ENCODE peak calls at places on chromosomes 12 and 14, in four cellular contexts. One of them, this sample, is unnamed.

GRCh38 chr12:46608431-46609280 is 217.1 kb downstream of the SLC38A4 start:
- DNase-seq in stomach: no peak
- DNase-seq in GM12878: no peak
- DNase-seq in transverse colon: no peak
- DNase-seq in this sample: no peak

GRCh38 chr12:1777798-1778197 is 42.6 kb upstream of the LRTM2 start:
- DNase-seq in stomach: no peak
- DNase-seq in GM12878: no peak
- DNase-seq in transverse colon: no peak
- DNase-seq in this sample: no peak

GRCh38 chr12:16359512-16360491 is 12.4 kb downstream of the MGST1 start:
- DNase-seq in stomach: peak
- DNase-seq in GM12878: no peak
- DNase-seq in transverse colon: peak
- DNase-seq in this sample: peak

GRCh38 chr14:35046751-35047536 is 872 bp downstream of the FAM177A1 start:
- DNase-seq in stomach: peak
- DNase-seq in GM12878: no peak
- DNase-seq in transverse colon: peak
- DNase-seq in this sample: no peak

GRCh38 chr14:64823305-64823985 is 56.3 kb downstream of the SPTB start:
- DNase-seq in stomach: peak
- DNase-seq in GM12878: no peak
- DNase-seq in transverse colon: peak
- DNase-seq in this sample: peak

GRCh38 chr12:124720687-124721500 is 142.8 kb downstream of the SCARB1 start:
- DNase-seq in stomach: peak
- DNase-seq in GM12878: no peak
- DNase-seq in transverse colon: peak
- DNase-seq in this sample: no peak

GRCh38 chr12:21276826-21277225 is 57.9 kb downstream of the SLCO1A2 start:
- DNase-seq in stomach: no peak
- DNase-seq in GM12878: no peak
- DNase-seq in transverse colon: no peak
- DNase-seq in this sample: peak

GRCh38 chr14:99173086-99173485 is 98.9 kb downstream of the BCL11B start:
- DNase-seq in stomach: peak
- DNase-seq in GM12878: no peak
- DNase-seq in transverse colon: no peak
- DNase-seq in this sample: no peak

GRCh38 chr14:94545131-94545841 is 16.0 kb upstream of the SERPINA4 start:
- DNase-seq in stomach: no peak
- DNase-seq in GM12878: no peak
- DNase-seq in transverse colon: no peak
- DNase-seq in this sample: no peak

GRCh38 chr12:106629797-106630669 is 47.2 kb downstream of the RFX4 start:
- DNase-seq in stomach: no peak
- DNase-seq in GM12878: no peak
- DNase-seq in transverse colon: no peak
- DNase-seq in this sample: no peak

GRCh38 chr12:89544730-89545184 is 18.9 kb upstream of the POC1B start:
- DNase-seq in stomach: peak
- DNase-seq in GM12878: no peak
- DNase-seq in transverse colon: peak
- DNase-seq in this sample: peak

GRCh38 chr12:126747530-126748149 is 1519.3 kb upstream of the TMEM132C start:
- DNase-seq in stomach: peak
- DNase-seq in GM12878: no peak
- DNase-seq in transverse colon: peak
- DNase-seq in this sample: peak

GRCh38 chr12:43282106-43282505 is 269.9 kb downstream of the ADAMTS20 start:
- DNase-seq in stomach: no peak
- DNase-seq in GM12878: no peak
- DNase-seq in transverse colon: no peak
- DNase-seq in this sample: no peak

GRCh38 chr12:89862511-89863331 is 154.1 kb upstream of the ATP2B1 start:
- DNase-seq in stomach: no peak
- DNase-seq in GM12878: peak
- DNase-seq in transverse colon: peak
- DNase-seq in this sample: peak

GRCh38 chr14:103023881-103024473 is 33.4 kb downstream of the CDC42BPB start:
- DNase-seq in stomach: no peak
- DNase-seq in GM12878: no peak
- DNase-seq in transverse colon: no peak
- DNase-seq in this sample: peak

GRCh38 chr14:101960225-101960624 is 4.1 kb upstream of the DYNC1H1 start:
- DNase-seq in stomach: no peak
- DNase-seq in GM12878: no peak
- DNase-seq in transverse colon: no peak
- DNase-seq in this sample: peak

GRCh38 chr12:48668996-48669395 is 13.0 kb downstream of the KANSL2 start:
- DNase-seq in stomach: no peak
- DNase-seq in GM12878: no peak
- DNase-seq in transverse colon: no peak
- DNase-seq in this sample: no peak

GRCh38 chr12:124956571-124956970 is 32.4 kb downstream of the DHX37 start:
- DNase-seq in stomach: no peak
- DNase-seq in GM12878: no peak
- DNase-seq in transverse colon: no peak
- DNase-seq in this sample: no peak

GRCh38 chr12:62438098-62438692 is 28.4 kb upstream of the MON2 start:
- DNase-seq in stomach: peak
- DNase-seq in GM12878: peak
- DNase-seq in transverse colon: peak
- DNase-seq in this sample: no peak

DNA sequence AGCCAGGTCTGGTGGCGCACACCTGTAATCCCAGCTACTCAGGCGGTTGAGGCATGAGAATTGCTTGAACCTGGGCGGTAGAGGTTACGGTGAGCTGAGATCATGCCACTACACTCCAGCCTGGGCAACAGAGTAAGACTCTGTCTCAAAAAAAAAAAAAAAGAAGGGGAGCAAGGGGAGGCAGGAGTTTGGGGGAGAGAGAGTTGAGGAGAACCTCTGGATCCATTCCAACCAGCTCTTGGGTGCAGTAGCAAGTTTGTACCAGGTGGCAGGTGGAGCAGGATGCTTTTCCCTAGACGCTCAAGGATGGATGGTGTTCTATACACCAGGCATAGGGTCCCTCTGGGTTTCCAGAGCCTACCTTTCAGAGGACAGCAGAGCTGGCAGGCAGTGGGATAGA is 1.9 kb downstream of the NFE2 start:
- DNase-seq in stomach: no peak
- DNase-seq in GM12878: no peak
- DNase-seq in transverse colon: no peak
- DNase-seq in this sample: no peak
- TF ChIP-seq POLR2A in stomach: no peak
- TF ChIP-seq POLR2A in GM12878: no peak
- TF ChIP-seq POLR2A in transverse colon: no peak
- TF ChIP-seq POLR2A in this sample: no peak

DNA sequence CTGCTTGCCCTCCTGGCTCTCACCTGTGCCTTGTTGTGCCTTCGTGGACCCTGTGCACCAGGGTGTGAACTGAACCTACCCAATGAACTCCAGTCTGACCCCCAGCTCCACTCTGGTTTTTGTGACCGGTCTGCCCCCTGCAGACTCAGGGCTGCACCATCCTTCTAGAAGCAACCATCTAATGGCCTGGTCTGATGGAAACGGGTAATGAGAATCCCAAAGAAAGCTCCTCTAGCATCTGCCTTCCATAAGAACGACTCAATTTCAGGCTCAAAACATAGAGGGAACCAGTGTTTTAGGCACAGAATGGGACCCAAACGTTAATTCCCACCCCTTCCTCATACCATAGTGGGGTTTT is 176.7 kb upstream of the PRMT8 start:
- DNase-seq in stomach: no peak
- DNase-seq in GM12878: no peak
- DNase-seq in transverse colon: no peak
- DNase-seq in this sample: no peak
- TF ChIP-seq CTCF in stomach: no peak
- TF ChIP-seq CTCF in GM12878: no peak
- TF ChIP-seq CTCF in transverse colon: no peak
- TF ChIP-seq CTCF in this sample: no peak

GRCh38 chr14:91348861-91349465 is 68.7 kb downstream of the CCDC88C start:
- DNase-seq in stomach: no peak
- DNase-seq in GM12878: no peak
- DNase-seq in transverse colon: no peak
- DNase-seq in this sample: peak
- TF ChIP-seq POLR2AphosphoS5 in stomach: no peak
- TF ChIP-seq POLR2AphosphoS5 in GM12878: no peak
- TF ChIP-seq POLR2AphosphoS5 in transverse colon: no peak
- TF ChIP-seq POLR2AphosphoS5 in this sample: no peak

GRCh38 chr12:53380104-53380796 is at the start of gene SP1:
- DNase-seq in stomach: peak
- DNase-seq in GM12878: peak
- DNase-seq in transverse colon: peak
- DNase-seq in this sample: peak
- TF ChIP-seq POLR2A in stomach: no peak
- TF ChIP-seq POLR2A in GM12878: peak
- TF ChIP-seq POLR2A in transverse colon: peak
- TF ChIP-seq POLR2A in this sample: no peak

DNA sequence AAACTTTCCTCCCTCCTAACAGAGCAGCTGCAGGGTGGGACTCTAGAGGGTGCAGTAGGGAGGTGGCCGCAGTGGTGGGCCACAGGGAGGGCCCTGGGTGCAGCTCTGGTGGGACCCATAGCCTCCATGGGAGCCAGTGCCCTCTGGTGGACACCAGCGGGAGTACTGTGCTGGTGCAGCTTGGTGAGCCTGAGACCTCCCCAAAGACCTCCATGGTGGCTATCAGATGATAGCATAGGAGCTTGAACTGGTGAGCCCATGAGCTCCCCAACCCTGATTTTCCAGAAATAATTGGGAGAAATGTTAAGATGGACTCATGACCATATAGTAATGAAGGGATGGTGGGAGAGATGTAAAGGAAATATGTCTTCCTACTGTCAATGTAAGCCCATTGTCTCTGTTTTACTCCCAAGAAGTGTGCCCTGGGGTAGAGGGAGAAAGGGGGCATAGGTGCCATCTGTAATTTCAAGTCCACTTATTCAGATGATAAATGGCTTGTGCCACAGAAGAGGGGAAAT is 98.7 kb downstream of the GAS2L3 start:
- DNase-seq in stomach: no peak
- DNase-seq in GM12878: no peak
- DNase-seq in transverse colon: peak
- DNase-seq in this sample: no peak
- TF ChIP-seq CTCF in stomach: no peak
- TF ChIP-seq CTCF in GM12878: peak
- TF ChIP-seq CTCF in transverse colon: peak
- TF ChIP-seq CTCF in this sample: no peak

GRCh38 chr14:105005329-105005928 is 15.5 kb downstream of the CDCA4 start:
- DNase-seq in stomach: no peak
- DNase-seq in GM12878: no peak
- DNase-seq in transverse colon: no peak
- DNase-seq in this sample: peak

GRCh38 chr14:105007593-105008264 is 13.2 kb downstream of the CDCA4 start:
- DNase-seq in stomach: no peak
- DNase-seq in GM12878: no peak
- DNase-seq in transverse colon: no peak
- DNase-seq in this sample: peak

GRCh38 chr14:105010106-105010505 is 10.8 kb downstream of the CDCA4 start:
- DNase-seq in stomach: no peak
- DNase-seq in GM12878: no peak
- DNase-seq in transverse colon: no peak
- DNase-seq in this sample: peak

GRCh38 chr14:105006831-105007592 is 13.9 kb downstream of the CDCA4 start:
- DNase-seq in stomach: no peak
- DNase-seq in GM12878: no peak
- DNase-seq in transverse colon: no peak
- DNase-seq in this sample: no peak

GRCh38 chr14:105005929-105006830 is 14.7 kb downstream of the CDCA4 start:
- DNase-seq in stomach: no peak
- DNase-seq in GM12878: no peak
- DNase-seq in transverse colon: no peak
- DNase-seq in this sample: no peak
- TF ChIP-seq POLR2AphosphoS5 in stomach: no peak
- TF ChIP-seq POLR2AphosphoS5 in GM12878: no peak
- TF ChIP-seq POLR2AphosphoS5 in transverse colon: no peak
- TF ChIP-seq POLR2AphosphoS5 in this sample: no peak

GRCh38 chr12:54398995-54399793 is 14.7 kb upstream of the ZNF385A start:
- DNase-seq in stomach: peak
- DNase-seq in GM12878: no peak
- DNase-seq in transverse colon: peak
- DNase-seq in this sample: peak
- TF ChIP-seq POLR2A in stomach: no peak
- TF ChIP-seq POLR2A in GM12878: no peak
- TF ChIP-seq POLR2A in transverse colon: no peak
- TF ChIP-seq POLR2A in this sample: no peak

DNA sequence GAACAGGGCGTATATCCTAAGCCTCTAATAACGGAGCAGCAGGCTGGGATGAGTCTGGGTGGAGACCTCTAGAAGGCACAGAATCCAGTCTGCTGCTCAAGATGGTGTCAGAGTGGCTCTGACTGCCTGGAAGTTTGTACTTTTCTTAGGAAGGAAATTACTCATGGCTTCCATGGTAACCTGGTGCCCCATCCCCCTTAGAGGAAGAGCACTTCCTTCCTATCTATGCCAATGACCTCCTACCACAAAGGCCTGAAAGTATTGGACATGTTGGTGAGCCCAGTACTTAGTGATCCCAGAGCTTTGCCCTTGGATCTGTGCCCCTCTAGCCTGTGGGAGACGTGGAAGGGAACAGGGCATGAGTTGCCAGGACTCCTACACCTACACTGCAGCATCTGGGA is 1.5 kb downstream of the BATF start:
- DNase-seq in stomach: no peak
- DNase-seq in GM12878: no peak
- DNase-seq in transverse colon: no peak
- DNase-seq in this sample: no peak
- TF ChIP-seq CTCF in stomach: no peak
- TF ChIP-seq CTCF in GM12878: no peak
- TF ChIP-seq CTCF in transverse colon: no peak
- TF ChIP-seq CTCF in this sample: no peak